ENCODE peak calls at places on chromosomes 3 and 15, in ten cellular contexts. H is esophagus muscularis mucosa; B is heart right ventricle; J is psoas muscle; R is neuronal stem cell; E is A673; P is breast epithelium; U is fibroblast of lung; G is transverse colon; K is CD8-positive, alpha-beta memory T cell. M is an unnamed sample.

GRCh38 chr3:142818651-142819050 is 70.2 kb downstream of the PCOLCE2 start:
- DNase-seq in H (no peak), B (no peak), J (no peak), R (no peak), E (no peak), P (no peak), U (no peak), G (no peak), K (no peak), M (no peak)

GRCh38 chr3:17553080-17553479 is 189.4 kb downstream of the TBC1D5 start:
- DNase-seq in H (no peak), B (no peak), J (no peak), R (no peak), E (no peak), P (no peak), U (peak; percentile 15), G (no peak), K (no peak), M (no peak)

GRCh38 chr3:25421747-25422146 is 6.3 kb upstream of the RARB start:
- DNase-seq in H (no peak), B (no peak), J (no peak), R (no peak), E (no peak), P (no peak), U (no peak), G (no peak), K (no peak), M (peak; percentile 34)

GRCh38 chr3:81419196-81419595 is 342.2 kb downstream of the GBE1 start:
- DNase-seq in H (no peak), B (no peak), J (no peak), R (no peak), E (peak; percentile 5), P (no peak), U (peak; percentile 46), G (no peak), K (no peak), M (no peak)

GRCh38 chr15:59688383-59688887 is 685 bp downstream of the BNIP2 start:
- DNase-seq in H (no peak), B (no peak), J (no peak), R (peak; percentile 27), E (peak; percentile 55), P (no peak), U (peak; percentile 78), G (no peak), K (no peak), M (peak; percentile 79)

GRCh38 chr15:66655511-66655910 is 46.5 kb upstream of the SMAD6 start:
- DNase-seq in H (no peak), B (no peak), J (no peak), R (no peak), E (no peak), P (no peak), U (no peak), G (no peak), K (no peak), M (no peak)

GRCh38 chr3:99899603-99900002 is 81.9 kb downstream of the CMSS1 start:
- DNase-seq in H (no peak), B (no peak), J (no peak), R (no peak), E (no peak), P (no peak), U (no peak), G (no peak), K (no peak), M (no peak)

GRCh38 chr15:80396094-80396493 is 8.1 kb upstream of the ARNT2 start:
- DNase-seq in H (no peak), B (no peak), J (no peak), R (no peak), E (no peak), P (no peak), U (no peak), G (no peak), K (no peak), M (no peak)

GRCh38 chr15:48559270-48559669 is 86.2 kb downstream of the FBN1 start:
- DNase-seq in H (no peak), B (no peak), J (peak; percentile 41), R (peak; percentile 21), E (peak; percentile 23), P (no peak), U (peak; percentile 82), G (no peak), K (no peak), M (no peak)

GRCh38 chr3:125512135-125512920 is 7.7 kb downstream of the SNX4 start:
- DNase-seq in H (no peak), B (no peak), J (no peak), R (no peak), E (peak; percentile 26), P (no peak), U (peak; percentile 43), G (no peak), K (no peak), M (peak; percentile 90)

GRCh38 chr3:11238880-11239279 is 33.3 kb upstream of the ATG7 start:
- DNase-seq in H (no peak), B (no peak), J (no peak), R (no peak), E (no peak), P (no peak), U (peak; percentile 89), G (no peak), K (no peak), M (no peak)

GRCh38 chr3:154095832-154096421 is 25.3 kb upstream of the ARHGEF26 start:
- DNase-seq in H (no peak), B (no peak), J (no peak), R (no peak), E (peak; percentile 19), P (no peak), U (peak; percentile 69), G (no peak), K (no peak), M (peak; percentile 48)

GRCh38 chr3:187368765-187369450 is 723 bp downstream of the RTP4 start:
- DNase-seq in H (no peak), B (no peak), J (no peak), R (no peak), E (no peak), P (no peak), U (no peak), G (no peak), K (no peak), M (peak; percentile 48)

GRCh38 chr3:71585891-71586809 is 2.6 kb upstream of the FOXP1 start:
- DNase-seq in H (peak; percentile 57), B (no peak), J (no peak), R (no peak), E (peak; percentile 62), P (no peak), U (peak; percentile 76), G (no peak), K (no peak), M (peak; percentile 44)

GRCh38 chr3:51434110-51434509 is 43.0 kb downstream of the RBM15B start:
- DNase-seq in H (no peak), B (no peak), J (no peak), R (no peak), E (no peak), P (no peak), U (no peak), G (no peak), K (no peak), M (no peak)

GRCh38 chr3:51434746-51435323 is 43.8 kb downstream of the RBM15B start:
- DNase-seq in H (no peak), B (no peak), J (no peak), R (peak; percentile 31), E (peak; percentile 43), P (no peak), U (peak; percentile 53), G (peak; percentile 44), K (peak; percentile 57), M (peak; percentile 77)

DNA sequence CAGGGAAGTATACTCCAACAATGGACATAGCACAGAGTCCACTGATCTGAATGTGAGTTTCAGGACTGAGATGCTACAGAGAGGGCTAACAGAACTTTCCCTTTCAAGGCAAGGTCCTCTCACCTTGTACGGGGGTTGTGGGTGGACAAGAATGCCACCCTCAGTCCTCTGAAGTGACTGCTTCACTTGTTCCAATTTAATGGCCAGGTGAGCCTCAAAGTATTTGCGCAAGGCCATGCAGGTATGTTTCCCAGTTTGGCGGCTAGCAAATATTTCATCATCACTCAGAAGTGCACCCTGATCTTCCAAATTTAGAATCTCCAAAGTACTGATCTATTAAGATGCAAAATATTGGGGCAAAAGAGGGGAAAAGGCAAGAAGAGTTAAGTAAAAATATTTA is 38.1 kb downstream of the RBM15B start:
- DNase-seq in H (no peak), B (no peak), J (no peak), R (no peak), E (no peak), P (no peak), U (no peak), G (no peak), K (no peak), M (no peak)
- H3K36me3 ChIP-seq in H (peaks cover 91% of the 10 kb centered on the region), B (peaks cover 74% of the 10 kb centered on the region), J (peaks cover 9% of the 10 kb centered on the region), R (peaks cover 14% of the 10 kb centered on the region), E (peaks cover 4% of the 10 kb centered on the region), P (no peaks in the 10 kb centered on the region), U (peaks cover 1% of the 10 kb centered on the region), G (peaks cover 21% of the 10 kb centered on the region), K (peaks cover 38% of the 10 kb centered on the region), M (peaks cover 12% of the 10 kb centered on the region)

DNA sequence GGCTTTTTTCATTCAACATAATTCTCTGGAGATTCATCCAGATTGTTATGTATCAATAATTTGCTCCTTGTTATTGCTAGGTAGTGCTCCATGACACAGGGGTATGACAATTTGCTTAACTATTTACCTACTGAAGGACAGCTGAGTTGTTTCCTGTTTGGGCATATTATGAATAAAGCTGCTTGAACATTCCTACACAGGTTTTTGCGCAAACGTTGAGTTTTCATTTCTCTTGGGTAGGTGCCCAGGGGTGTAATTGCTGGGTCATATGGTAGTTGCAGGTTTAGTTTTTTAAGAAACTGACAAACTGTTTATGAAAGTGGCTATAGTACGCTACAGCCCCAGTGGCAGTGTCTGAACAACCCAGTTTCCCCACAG is 21.4 kb downstream of the BDH1 start:
- DNase-seq in H (no peak), B (no peak), J (no peak), R (no peak), E (no peak), P (no peak), U (no peak), G (no peak), K (no peak), M (no peak)
- H3K27me3 ChIP-seq in H (no peaks in the 10 kb centered on the region), B (no peaks in the 10 kb centered on the region), J (no peaks in the 10 kb centered on the region), R (peaks cover 3% of the 10 kb centered on the region), E (no peaks in the 10 kb centered on the region), P (no peaks in the 10 kb centered on the region), U (no peaks in the 10 kb centered on the region), G (no peaks in the 10 kb centered on the region), K (no peaks in the 10 kb centered on the region), M (no peaks in the 10 kb centered on the region)

GRCh38 chr3:48456466-48456865 is 9.9 kb downstream of the ATRIP start:
- DNase-seq in H (no peak), B (no peak), J (no peak), R (no peak), E (peak; percentile 72), P (no peak), U (no peak), G (no peak), K (no peak), M (no peak)
- H3K36me3 ChIP-seq in H (peaks cover 98% of the 10 kb centered on the region), B (peaks cover 99% of the 10 kb centered on the region), J (peaks cover 7% of the 10 kb centered on the region), R (peaks cover 51% of the 10 kb centered on the region), E (peaks cover 10% of the 10 kb centered on the region), P (no peaks in the 10 kb centered on the region), U (peaks cover 13% of the 10 kb centered on the region), G (peaks cover 10% of the 10 kb centered on the region), K (peaks cover 39% of the 10 kb centered on the region), M (peaks cover 16% of the 10 kb centered on the region)

DNA sequence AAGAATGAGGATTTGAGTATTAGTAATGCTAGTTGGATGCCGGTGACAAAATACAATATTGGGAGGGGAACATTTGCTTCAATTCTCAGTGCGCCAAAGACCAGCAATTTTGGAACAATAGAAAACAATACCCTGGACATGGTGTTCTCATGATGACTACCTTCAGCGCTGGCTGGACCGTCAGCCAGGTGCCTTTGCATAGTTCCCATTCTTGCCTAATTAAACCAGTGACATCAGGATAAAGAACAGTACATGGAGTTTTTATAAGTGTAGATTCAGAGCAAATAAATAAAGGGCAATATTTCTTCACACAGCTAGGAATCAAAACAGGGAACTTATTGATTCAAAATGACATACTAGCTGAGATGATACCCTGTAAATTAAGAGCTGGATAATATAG is 404.8 kb upstream of the RORA start:
- DNase-seq in H (no peak), B (no peak), J (no peak), R (no peak), E (no peak), P (no peak), U (no peak), G (no peak), K (no peak), M (no peak)
- H3K27me3 ChIP-seq in H (no peaks in the 10 kb centered on the region), B (peaks cover 4% of the 10 kb centered on the region), J (no peaks in the 10 kb centered on the region), R (no peaks in the 10 kb centered on the region), E (no peaks in the 10 kb centered on the region), P (no peaks in the 10 kb centered on the region), U (no peaks in the 10 kb centered on the region), G (no peaks in the 10 kb centered on the region), K (no peaks in the 10 kb centered on the region), M (no peaks in the 10 kb centered on the region)